ENCODE peak calls at places on chromosomes 12 and 14, in six cellular contexts. One of them, this sample, is unnamed.

GRCh38 chr14:68853749-68854148 is 60.9 kb upstream of the ZFP36L1 start:
- DNase-seq in stimulated activated CD4-positive, alpha-beta T cell treated with anti-CD3 and anti-CD28 coated beads, Interleukin-1b, Interleukin-23, amount 100 ng/mL, for 1 hour: no peak
- DNase-seq in A172: no peak
- DNase-seq in NCI-H526 treated with DMSO at 0.1 percent for 48 hours: no peak
- DNase-seq in activated CD8-positive, alpha-beta memory T cell treated with anti-CD3 and anti-CD28 coated beads, Interleukin-2, amount 50 U/mL, for 4 hours: no peak
- DNase-seq in T-helper 9 cell: no peak
- DNase-seq in this sample: no peak

GRCh38 chr12:26112703-26113147 is 12.1 kb downstream of the BHLHE41 start:
- DNase-seq in T-helper 9 cell: no peak
- DNase-seq in A172: peak; percentile 70
- DNase-seq in NCI-H526 treated with DMSO at 0.1 percent for 48 hours: peak; percentile 99
- DNase-seq in stimulated activated CD4-positive, alpha-beta T cell treated with anti-CD3 and anti-CD28 coated beads, Interleukin-1b, Interleukin-23, amount 100 ng/mL, for 1 hour: no peak
- DNase-seq in activated CD8-positive, alpha-beta memory T cell treated with anti-CD3 and anti-CD28 coated beads, Interleukin-2, amount 50 U/mL, for 4 hours: no peak
- DNase-seq in this sample: no peak

GRCh38 chr14:34059925-34060746 is 109.3 kb upstream of the EGLN3 start:
- DNase-seq in A172: peak; percentile 33
- DNase-seq in activated CD8-positive, alpha-beta memory T cell treated with anti-CD3 and anti-CD28 coated beads, Interleukin-2, amount 50 U/mL, for 4 hours: peak; percentile 51
- DNase-seq in NCI-H526 treated with DMSO at 0.1 percent for 48 hours: peak; percentile 49
- DNase-seq in T-helper 9 cell: peak; percentile 27
- DNase-seq in stimulated activated CD4-positive, alpha-beta T cell treated with anti-CD3 and anti-CD28 coated beads, Interleukin-1b, Interleukin-23, amount 100 ng/mL, for 1 hour: peak; percentile 15
- DNase-seq in this sample: peak; percentile 82

GRCh38 chr14:103562135-103562384 is 397 bp downstream of the BAG5 start:
- DNase-seq in NCI-H526 treated with DMSO at 0.1 percent for 48 hours: no peak
- DNase-seq in activated CD8-positive, alpha-beta memory T cell treated with anti-CD3 and anti-CD28 coated beads, Interleukin-2, amount 50 U/mL, for 4 hours: no peak
- DNase-seq in T-helper 9 cell: no peak
- DNase-seq in stimulated activated CD4-positive, alpha-beta T cell treated with anti-CD3 and anti-CD28 coated beads, Interleukin-1b, Interleukin-23, amount 100 ng/mL, for 1 hour: no peak
- DNase-seq in A172: no peak
- DNase-seq in this sample: no peak

GRCh38 chr14:69037790-69038448 is 58.8 kb upstream of the ACTN1 start:
- DNase-seq in activated CD8-positive, alpha-beta memory T cell treated with anti-CD3 and anti-CD28 coated beads, Interleukin-2, amount 50 U/mL, for 4 hours: no peak
- DNase-seq in stimulated activated CD4-positive, alpha-beta T cell treated with anti-CD3 and anti-CD28 coated beads, Interleukin-1b, Interleukin-23, amount 100 ng/mL, for 1 hour: no peak
- DNase-seq in A172: peak; percentile 26
- DNase-seq in T-helper 9 cell: no peak
- DNase-seq in NCI-H526 treated with DMSO at 0.1 percent for 48 hours: no peak
- DNase-seq in this sample: no peak

GRCh38 chr12:44674866-44675265 is 201.2 kb downstream of the NELL2 start:
- DNase-seq in activated CD8-positive, alpha-beta memory T cell treated with anti-CD3 and anti-CD28 coated beads, Interleukin-2, amount 50 U/mL, for 4 hours: no peak
- DNase-seq in T-helper 9 cell: no peak
- DNase-seq in NCI-H526 treated with DMSO at 0.1 percent for 48 hours: no peak
- DNase-seq in A172: no peak
- DNase-seq in stimulated activated CD4-positive, alpha-beta T cell treated with anti-CD3 and anti-CD28 coated beads, Interleukin-1b, Interleukin-23, amount 100 ng/mL, for 1 hour: no peak
- DNase-seq in this sample: no peak

GRCh38 chr12:2284321-2284813 is 231.6 kb downstream of the CACNA1C start:
- DNase-seq in A172: no peak
- DNase-seq in activated CD8-positive, alpha-beta memory T cell treated with anti-CD3 and anti-CD28 coated beads, Interleukin-2, amount 50 U/mL, for 4 hours: no peak
- DNase-seq in NCI-H526 treated with DMSO at 0.1 percent for 48 hours: no peak
- DNase-seq in stimulated activated CD4-positive, alpha-beta T cell treated with anti-CD3 and anti-CD28 coated beads, Interleukin-1b, Interleukin-23, amount 100 ng/mL, for 1 hour: no peak
- DNase-seq in T-helper 9 cell: no peak
- DNase-seq in this sample: no peak

GRCh38 chr14:105171004-105171673 is 2.6 kb upstream of the JAG2 start:
- DNase-seq in activated CD8-positive, alpha-beta memory T cell treated with anti-CD3 and anti-CD28 coated beads, Interleukin-2, amount 50 U/mL, for 4 hours: no peak
- DNase-seq in A172: no peak
- DNase-seq in T-helper 9 cell: no peak
- DNase-seq in stimulated activated CD4-positive, alpha-beta T cell treated with anti-CD3 and anti-CD28 coated beads, Interleukin-1b, Interleukin-23, amount 100 ng/mL, for 1 hour: no peak
- DNase-seq in NCI-H526 treated with DMSO at 0.1 percent for 48 hours: peak; percentile 32
- DNase-seq in this sample: no peak

GRCh38 chr12:89372584-89373370 is 20.5 kb upstream of the DUSP6 start:
- DNase-seq in T-helper 9 cell: no peak
- DNase-seq in A172: no peak
- DNase-seq in stimulated activated CD4-positive, alpha-beta T cell treated with anti-CD3 and anti-CD28 coated beads, Interleukin-1b, Interleukin-23, amount 100 ng/mL, for 1 hour: no peak
- DNase-seq in NCI-H526 treated with DMSO at 0.1 percent for 48 hours: no peak
- DNase-seq in activated CD8-positive, alpha-beta memory T cell treated with anti-CD3 and anti-CD28 coated beads, Interleukin-2, amount 50 U/mL, for 4 hours: no peak
- DNase-seq in this sample: no peak

GRCh38 chr12:42790761-42791151 is 201.2 kb upstream of the PRICKLE1 start:
- DNase-seq in T-helper 9 cell: no peak
- DNase-seq in stimulated activated CD4-positive, alpha-beta T cell treated with anti-CD3 and anti-CD28 coated beads, Interleukin-1b, Interleukin-23, amount 100 ng/mL, for 1 hour: no peak
- DNase-seq in NCI-H526 treated with DMSO at 0.1 percent for 48 hours: no peak
- DNase-seq in activated CD8-positive, alpha-beta memory T cell treated with anti-CD3 and anti-CD28 coated beads, Interleukin-2, amount 50 U/mL, for 4 hours: no peak
- DNase-seq in A172: peak; percentile 95
- DNase-seq in this sample: no peak

GRCh38 chr12:90965204-90965603 is 10.2 kb upstream of the CCER1 start:
- DNase-seq in stimulated activated CD4-positive, alpha-beta T cell treated with anti-CD3 and anti-CD28 coated beads, Interleukin-1b, Interleukin-23, amount 100 ng/mL, for 1 hour: no peak
- DNase-seq in T-helper 9 cell: no peak
- DNase-seq in NCI-H526 treated with DMSO at 0.1 percent for 48 hours: no peak
- DNase-seq in activated CD8-positive, alpha-beta memory T cell treated with anti-CD3 and anti-CD28 coated beads, Interleukin-2, amount 50 U/mL, for 4 hours: no peak
- DNase-seq in A172: no peak
- DNase-seq in this sample: no peak